ENCODE peak calls at places on chromosomes 3 and 15, in four cellular contexts. I is mesendoderm, B is IMR-90, Y is neuronal stem cell. P is an unnamed sample.

GRCh38 chr15:94100814-94101213 is 130.5 kb upstream of the MCTP2 start:
- DNase-seq in Y (no peak), B (no peak), I (no peak), P (no peak)

GRCh38 chr3:15387171-15387581 is 40.2 kb downstream of the METTL6 start:
- DNase-seq in I (no peak), B (peak), Y (no peak), P (no peak)

GRCh38 chr3:95923496-95924210 is 890.7 kb upstream of the EPHA6 start:
- DNase-seq in I (peak), Y (no peak), B (peak), P (peak)

GRCh38 chr15:31263751-31264533 is 62.7 kb upstream of the KLF13 start:
- DNase-seq in I (no peak), B (no peak), Y (no peak), P (peak)

GRCh38 chr15:73631915-73632669 is 1.1 kb downstream of the NPTN start:
- DNase-seq in Y (no peak), I (peak), B (peak), P (no peak)

GRCh38 chr3:188974856-188975611 is 196.7 kb upstream of the TPRG1 start:
- DNase-seq in I (no peak), Y (no peak), B (peak), P (no peak)

GRCh38 chr3:49625971-49626640 is 48.0 kb upstream of the APEH start:
- DNase-seq in I (no peak), B (peak), Y (no peak), P (no peak)

GRCh38 chr3:67094769-67095168 is 96.7 kb downstream of the KBTBD8 start:
- DNase-seq in I (no peak), Y (no peak), B (peak), P (no peak)

GRCh38 chr15:83164409-83165404 is 42.9 kb downstream of the HDGFL3 start:
- DNase-seq in I (no peak), B (peak), Y (no peak), P (no peak)

GRCh38 chr3:58691997-58692396 is 25.4 kb upstream of the FAM3D start:
- DNase-seq in I (peak), Y (peak), B (peak), P (no peak)

GRCh38 chr3:13305623-13306022 is 114.5 kb downstream of the NUP210 start:
- DNase-seq in B (no peak), I (no peak), Y (no peak), P (no peak)

GRCh38 chr3:52880474-52880873 is 16.9 kb downstream of the STIMATE start:
- DNase-seq in I (no peak), Y (no peak), B (no peak), P (no peak)

GRCh38 chr3:38477839-38478450 is 18.2 kb upstream of the EXOG start:
- DNase-seq in I (no peak), B (no peak), Y (no peak), P (no peak)

GRCh38 chr3:156617145-156617544 is 57.2 kb upstream of the TIPARP start:
- DNase-seq in I (no peak), Y (no peak), B (no peak), P (no peak)

GRCh38 chr3:156619376-156619775 is 55.0 kb upstream of the TIPARP start:
- DNase-seq in B (peak), Y (no peak), I (no peak), P (peak)

GRCh38 chr3:156615592-156616173 is 58.7 kb upstream of the TIPARP start:
- DNase-seq in B (peak), I (peak), Y (no peak), P (peak)

GRCh38 chr3:156620260-156620659 is 54.1 kb upstream of the TIPARP start:
- DNase-seq in I (no peak), Y (no peak), B (peak), P (no peak)

GRCh38 chr3:156617781-156618180 is 56.6 kb upstream of the TIPARP start:
- DNase-seq in Y (no peak), I (no peak), B (no peak), P (no peak)
- H2AK5ac ChIP-seq in Y (no peak), I (no peak), B (no peak), P (no peak)

GRCh38 chr3:197522881-197523342 is 32.9 kb downstream of the BDH1 start:
- DNase-seq in B (peak), Y (no peak), I (no peak), P (peak)
- H4K8ac ChIP-seq in B (no peak), Y (no peak), I (no peak), P (no peak)

GRCh38 chr3:156285626-156286025 is 165.2 kb downstream of the KCNAB1 start:
- DNase-seq in B (no peak), Y (no peak), I (no peak), P (no peak)

GRCh38 chr3:156291269-156292123 is 171.1 kb downstream of the KCNAB1 start:
- DNase-seq in I (peak), Y (peak), B (peak), P (peak)

GRCh38 chr3:156293566-156293965 is 173.2 kb downstream of the KCNAB1 start:
- DNase-seq in B (no peak), Y (no peak), I (no peak), P (no peak)

GRCh38 chr3:156290917-156291268 is 170.5 kb downstream of the KCNAB1 start:
- DNase-seq in B (no peak), I (no peak), Y (no peak), P (no peak)
- H3K9ac ChIP-seq in B (no peak), I (no peak), Y (peak), P (no peak)

GRCh38 chr3:35793668-35794067 is 154.3 kb downstream of the ARPP21 start:
- DNase-seq in Y (no peak), I (no peak), B (no peak), P (no peak)
- H2AK5ac ChIP-seq in Y (no peak), I (no peak), B (no peak), P (no peak)

GRCh38 chr3:133712017-133712416 is 34.2 kb upstream of the TF start:
- DNase-seq in I (no peak), Y (no peak), B (no peak), P (no peak)
- H4K8ac ChIP-seq in I (no peak), Y (no peak), B (no peak), P (no peak)

GRCh38 chr15:58743161-58743502 is 6.4 kb downstream of the ADAM10 start:
- DNase-seq in Y (no peak), B (no peak), I (no peak), P (no peak)

GRCh38 chr15:58748787-58749531 is 548 bp downstream of the ADAM10 start:
- DNase-seq in I (peak), B (no peak), Y (peak), P (peak)

GRCh38 chr15:58749532-58750337 is at the start of gene ADAM10:
- DNase-seq in B (peak), Y (peak), I (peak), P (peak)

GRCh38 chr15:58748040-58748786 is 1.3 kb downstream of the ADAM10 start:
- DNase-seq in B (no peak), Y (no peak), I (no peak), P (peak)

GRCh38 chr15:58746174-58746573 is 3.3 kb downstream of the ADAM10 start:
- DNase-seq in B (no peak), I (no peak), Y (no peak), P (peak)
- H3K9ac ChIP-seq in B (peak), I (no peak), Y (no peak), P (no peak)

DNA sequence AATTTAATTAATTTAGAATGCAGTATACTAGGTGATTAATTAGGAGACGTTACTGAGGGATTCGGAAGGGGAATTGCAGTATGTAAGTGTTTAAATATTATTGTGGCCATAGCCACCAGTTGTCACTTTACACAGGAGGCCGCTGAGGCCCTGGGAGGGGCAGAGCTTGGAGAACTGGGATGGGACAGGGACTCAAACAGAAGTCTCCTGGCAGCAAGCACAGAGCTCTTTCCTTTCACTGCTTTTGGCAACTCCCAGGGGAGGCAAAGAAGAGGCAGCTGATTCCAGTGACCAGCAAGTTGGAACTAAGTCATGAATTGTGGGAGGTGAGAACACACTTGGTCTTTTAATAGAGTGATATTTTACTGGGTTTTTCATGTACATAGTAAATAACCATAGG is 248.6 kb downstream of the RPLP1 start:
- DNase-seq in B (no peak), Y (no peak), I (no peak), P (no peak)
- H2AK5ac ChIP-seq in B (no peak), Y (no peak), I (no peak), P (no peak)

GRCh38 chr3:48560648-48561018 is 2.9 kb downstream of the UCN2 start:
- DNase-seq in Y (no peak), B (no peak), I (no peak), P (no peak)
- H4K8ac ChIP-seq in Y (no peak), B (peak), I (no peak), P (peak)

P was measured in trophoblast cell.